ENCODE peak calls at places on chromosomes 4 and X, in six cellular contexts. Y is activated T-cell treated with anti-CD3 and anti-CD28 coated beads, Interleukin-2, amount 50 U/mL, for 72 hours; R is heart right ventricle; V is left ventricle myocardium superior; D is foreskin keratinocyte; S is upper lobe of left lung. O is an unnamed sample.

GRCh38 chr4:158729716-158730559 is 6.7 kb upstream of the PPID start:
- ATAC-seq in Y (peak), R (peak), V (peak), D (peak), S (peak), O (peak)

GRCh38 chr4:140711910-140712309 is 44.3 kb downstream of the TBC1D9 start:
- ATAC-seq in Y (no peak), R (no peak), V (no peak), D (no peak), S (no peak), O (no peak)

GRCh38 chrX:100593142-100593541 is 8.4 kb downstream of the TNMD start:
- ATAC-seq in Y (no peak), R (no peak), V (no peak), D (no peak), S (no peak), O (no peak)

GRCh38 chrX:68299923-68300322 is 133.4 kb downstream of the OPHN1 start:
- ATAC-seq in Y (no peak), R (no peak), V (no peak), D (no peak), S (no peak), O (no peak)

GRCh38 chrX:38282044-38282443 is 45.3 kb downstream of the RPGR start:
- ATAC-seq in Y (no peak), R (peak), V (peak), D (no peak), S (no peak), O (no peak)

GRCh38 chr4:102447413-102447812 is 53.7 kb upstream of the NFKB1 start:
- ATAC-seq in Y (no peak), R (no peak), V (no peak), D (no peak), S (no peak), O (peak)

GRCh38 chr4:156053174-156053573 is 99.5 kb upstream of the CTSO start:
- ATAC-seq in Y (no peak), R (no peak), V (no peak), D (peak), S (no peak), O (no peak)

GRCh38 chrX:79361192-79361870 is 5.8 kb downstream of the ITM2A start:
- ATAC-seq in Y (no peak), R (no peak), V (no peak), D (no peak), S (no peak), O (no peak)

GRCh38 chr4:182126096-182126495 is 117.1 kb upstream of the TENM3 start:
- ATAC-seq in Y (no peak), R (no peak), V (no peak), D (peak), S (no peak), O (no peak)

GRCh38 chrX:107600366-107600765 is 27.9 kb upstream of the PRPS1 start:
- ATAC-seq in Y (no peak), R (no peak), V (no peak), D (no peak), S (no peak), O (no peak)

GRCh38 chr4:123278755-123279154 is 117.8 kb upstream of the SPRY1 start:
- ATAC-seq in Y (no peak), R (no peak), V (no peak), D (no peak), S (no peak), O (no peak)

GRCh38 chrX:101171883-101172400 is 47.6 kb upstream of the DRP2 start:
- ATAC-seq in Y (no peak), R (no peak), V (no peak), D (no peak), S (no peak), O (no peak)

GRCh38 chr4:26050671-26051070 is 136.7 kb downstream of the SMIM20 start:
- ATAC-seq in Y (no peak), R (no peak), V (no peak), D (no peak), S (no peak), O (no peak)

GRCh38 chr4:152684007-152684406 is 4.2 kb upstream of the TMEM154 start:
- ATAC-seq in Y (peak), R (peak), V (peak), D (no peak), S (no peak), O (peak)

GRCh38 chr4:39514888-39515401 is 12.3 kb downstream of the UGDH start:
- ATAC-seq in Y (no peak), R (no peak), V (no peak), D (no peak), S (peak), O (no peak)

GRCh38 chr4:55866973-55867574 is 13.6 kb downstream of the EXOC1 start:
- ATAC-seq in Y (peak), R (peak), V (peak), D (peak), S (peak), O (peak)

GRCh38 chr4:3769642-3770184 is 3.5 kb downstream of the ADRA2C start:
- ATAC-seq in Y (no peak), R (no peak), V (no peak), D (no peak), S (no peak), O (no peak)

GRCh38 chrX:155070663-155070974 is 317 bp downstream of the CMC4 start:
- ATAC-seq in Y (peak), R (peak), V (peak), D (peak), S (no peak), O (peak)

GRCh38 chr4:151540728-151541437 is 131.9 kb downstream of the FHIP1A start:
- ATAC-seq in Y (no peak), R (no peak), V (peak), D (peak), S (no peak), O (no peak)

GRCh38 chr4:85107553-85107952 is 141.1 kb upstream of the WDFY3 start:
- ATAC-seq in Y (no peak), R (no peak), V (no peak), D (peak), S (no peak), O (no peak)

GRCh38 chr4:146159384-146160058 is 16.0 kb upstream of the LSM6 start:
- ATAC-seq in Y (peak), R (no peak), V (no peak), D (no peak), S (no peak), O (peak)

GRCh38 chr4:56426273-56426672 is 9.1 kb downstream of the PPAT start:
- ATAC-seq in Y (no peak), R (no peak), V (no peak), D (no peak), S (no peak), O (peak)

GRCh38 chr4:1448589-1449420 is 42.6 kb upstream of the NKX1-1 start:
- ATAC-seq in Y (no peak), R (peak), V (no peak), D (no peak), S (peak), O (no peak)

GRCh38 chr4:186260504-186261448 is 5.2 kb upstream of the F11 start:
- ATAC-seq in Y (no peak), R (no peak), V (peak), D (no peak), S (no peak), O (no peak)